ENCODE peak calls at places on chromosome 18, in seven cellular contexts. K is pancreas; P is IMR-90; W is WTC11; D is mammary epithelial cell; V is CD4-positive, alpha-beta T cell; A is tibial nerve. R is an unnamed sample.

GRCh38 chr18:8050616-8051314 is 483.6 kb downstream of the PTPRM start:
- DNase-seq in K (no peak), P (no peak), V (no peak), W (no peak), D (no peak), A (no peak), R (no peak)

GRCh38 chr18:13823707-13824395 is at the start of gene MC5R:
- DNase-seq in W (peak), A (peak), D (peak), V (peak), P (peak), K (peak), R (peak)

GRCh38 chr18:10379511-10379910 is 74.9 kb upstream of the APCDD1 start:
- DNase-seq in D (no peak), P (peak), K (no peak), W (no peak), A (no peak), V (no peak), R (no peak)

GRCh38 chr18:55592572-55592971 is 4.6 kb upstream of the TCF4 start:
- DNase-seq in K (no peak), D (no peak), A (no peak), W (no peak), V (no peak), P (peak), R (no peak)

GRCh38 chr18:37689841-37690240 is 124.2 kb upstream of the CELF4 start:
- DNase-seq in D (peak), K (no peak), V (no peak), P (no peak), W (no peak), A (no peak), R (no peak)

GRCh38 chr18:38644875-38645641 is 1079.5 kb upstream of the CELF4 start:
- DNase-seq in V (no peak), W (no peak), A (no peak), K (no peak), P (no peak), D (peak), R (no peak)

GRCh38 chr18:47870605-47871004 is 59.9 kb downstream of the SMAD2 start:
- DNase-seq in D (peak), W (no peak), P (no peak), V (no peak), A (no peak), K (no peak), R (no peak)

GRCh38 chr18:40314199-40314598 is 1640.8 kb upstream of the PIK3C3 start:
- DNase-seq in W (no peak), V (no peak), D (no peak), K (no peak), A (no peak), P (no peak), R (no peak)

GRCh38 chr18:14945286-14945685 is 197.3 kb downstream of the ANKRD30B start:
- DNase-seq in D (no peak), V (no peak), P (no peak), A (no peak), W (no peak), K (no peak), R (no peak)

GRCh38 chr18:55635439-55635838 is 47.4 kb upstream of the TCF4 start:
- DNase-seq in V (no peak), P (no peak), W (no peak), A (no peak), D (no peak), K (no peak), R (no peak)

GRCh38 chr18:47113796-47114540 is 36.3 kb downstream of the HDHD2 start:
- DNase-seq in P (peak), D (no peak), W (no peak), A (no peak), K (no peak), V (no peak), R (no peak)

GRCh38 chr18:48575658-48576453 is 37.0 kb downstream of the CTIF start:
- DNase-seq in V (no peak), D (no peak), W (no peak), K (no peak), P (no peak), A (no peak), R (no peak)

GRCh38 chr18:44579028-44579692 is 101.5 kb upstream of the SETBP1 start:
- DNase-seq in V (no peak), P (peak), A (no peak), K (no peak), D (peak), W (peak), R (no peak)

GRCh38 chr18:50817898-50818250 is 1.9 kb downstream of the MRO start:
- DNase-seq in P (peak), A (peak), D (no peak), K (no peak), W (no peak), V (no peak), R (no peak)

GRCh38 chr18:3688682-3689081 is 238.7 kb downstream of the TGIF1 start:
- DNase-seq in W (no peak), P (peak), V (no peak), D (peak), A (no peak), K (no peak), R (no peak)

GRCh38 chr18:23523429-23524212 is 20.3 kb downstream of the RMC1 start:
- DNase-seq in W (no peak), D (peak), K (no peak), V (no peak), A (no peak), P (peak), R (no peak)

GRCh38 chr18:23617412-23618009 is 31.2 kb upstream of the NPC1 start:
- DNase-seq in W (no peak), D (no peak), K (no peak), V (no peak), P (no peak), A (no peak), R (no peak)

GRCh38 chr18:5197032-5197434 is at the start of gene AKAIN1:
- DNase-seq in A (no peak), D (peak), P (peak), V (peak), K (peak), W (peak), R (peak)

GRCh38 chr18:61308795-61309393 is 24.3 kb upstream of the CDH20 start:
- DNase-seq in V (no peak), W (no peak), P (peak), K (no peak), A (no peak), D (no peak), R (no peak)

GRCh38 chr18:62898359-62898758 is 183.0 kb downstream of the PHLPP1 start:
- DNase-seq in W (no peak), V (no peak), D (peak), P (no peak), A (no peak), K (no peak), R (peak)

GRCh38 chr18:57058734-57059133 is 88.2 kb upstream of the BOD1L2 start:
- DNase-seq in A (no peak), P (no peak), W (no peak), D (no peak), V (no peak), K (no peak), R (no peak)

GRCh38 chr18:9804517-9805104 is 81.2 kb upstream of the TXNDC2 start:
- DNase-seq in A (no peak), K (no peak), V (no peak), W (no peak), D (no peak), P (no peak), R (no peak)

GRCh38 chr18:47251289-47252120 is at the start of gene SKOR2:
- DNase-seq in K (no peak), P (no peak), D (no peak), A (no peak), V (no peak), W (peak), R (peak)

GRCh38 chr18:55287935-55288868 is 299.8 kb downstream of the TCF4 start:
- DNase-seq in K (no peak), P (no peak), A (no peak), V (no peak), W (no peak), D (no peak), R (no peak)

GRCh38 chr18:9617006-9617542 is 2.7 kb upstream of the PPP4R1 start:
- DNase-seq in A (no peak), W (no peak), V (no peak), D (no peak), P (no peak), K (no peak), R (no peak)

GRCh38 chr18:21448301-21448700 is 152.2 kb downstream of the ESCO1 start:
- DNase-seq in P (no peak), A (no peak), V (no peak), K (no peak), W (no peak), D (no peak), R (no peak)

GRCh38 chr18:32550958-32551357 is 80.3 kb upstream of the GAREM1 start:
- DNase-seq in W (peak), A (no peak), K (no peak), V (no peak), P (no peak), D (no peak), R (no peak)

GRCh38 chr18:79746730-79747129 is 51.0 kb upstream of the KCNG2 start:
- DNase-seq in K (no peak), A (no peak), V (no peak), W (no peak), D (no peak), P (no peak), R (no peak)

GRCh38 chr18:79393626-79394401 is 1.9 kb upstream of the NFATC1 start:
- DNase-seq in D (peak), A (peak), K (peak), P (peak), V (peak), W (peak), R (peak)

GRCh38 chr18:45719106-45719505 is 4.9 kb upstream of the SLC14A1 start:
- DNase-seq in A (no peak), V (no peak), P (no peak), W (no peak), D (no peak), K (no peak), R (no peak)

GRCh38 chr18:5414546-5414945 is 119.0 kb upstream of the ZBTB14 start:
- DNase-seq in K (no peak), A (no peak), D (no peak), P (no peak), W (peak), V (no peak), R (no peak)

GRCh38 chr18:79510731-79511141 is 115.0 kb downstream of the NFATC1 start:
- DNase-seq in K (no peak), D (no peak), A (no peak), W (no peak), P (no peak), V (peak), R (no peak)

GRCh38 chr18:45589559-45590041 is 25.7 kb upstream of the SLC14A2 start:
- DNase-seq in W (no peak), P (peak), V (no peak), D (no peak), K (no peak), A (no peak), R (no peak)

GRCh38 chr18:74419761-74420160 is 37.3 kb downstream of the DIPK1C start:
- DNase-seq in P (no peak), V (no peak), A (no peak), K (no peak), D (no peak), W (no peak), R (no peak)

GRCh38 chr18:23650963-23651927 is 11.5 kb downstream of the ANKRD29 start:
- DNase-seq in K (no peak), D (peak), A (no peak), W (no peak), P (peak), V (no peak), R (no peak)

GRCh38 chr18:57423821-57424220 is 11.4 kb upstream of the ONECUT2 start:
- DNase-seq in W (no peak), K (no peak), D (no peak), V (no peak), A (no peak), P (no peak), R (no peak)

GRCh38 chr18:56112013-56112749 is 524.2 kb upstream of the TCF4 start:
- DNase-seq in W (no peak), P (peak), K (no peak), D (peak), A (no peak), V (no peak), R (peak)

GRCh38 chr18:45619062-45619825 is 4.0 kb downstream of the SLC14A2 start:
- DNase-seq in K (no peak), D (no peak), A (peak), W (no peak), V (no peak), P (no peak), R (no peak)

GRCh38 chr18:3472681-3473544 is 22.9 kb downstream of the TGIF1 start:
- DNase-seq in P (no peak), K (no peak), D (no peak), A (no peak), W (no peak), V (no peak), R (peak)

GRCh38 chr18:55430026-55430425 is 158.0 kb downstream of the TCF4 start:
- DNase-seq in D (no peak), K (no peak), A (no peak), W (no peak), V (no peak), P (no peak), R (no peak)

GRCh38 chr18:42287047-42287446 is 332.0 kb downstream of the PIK3C3 start:
- DNase-seq in P (no peak), K (no peak), V (no peak), W (no peak), D (no peak), A (no peak), R (no peak)
- TF ChIP-seq CTCF in P (no peak), K (no peak), V (no peak), W (no peak), D (no peak), A (no peak), R (no peak)

DNA sequence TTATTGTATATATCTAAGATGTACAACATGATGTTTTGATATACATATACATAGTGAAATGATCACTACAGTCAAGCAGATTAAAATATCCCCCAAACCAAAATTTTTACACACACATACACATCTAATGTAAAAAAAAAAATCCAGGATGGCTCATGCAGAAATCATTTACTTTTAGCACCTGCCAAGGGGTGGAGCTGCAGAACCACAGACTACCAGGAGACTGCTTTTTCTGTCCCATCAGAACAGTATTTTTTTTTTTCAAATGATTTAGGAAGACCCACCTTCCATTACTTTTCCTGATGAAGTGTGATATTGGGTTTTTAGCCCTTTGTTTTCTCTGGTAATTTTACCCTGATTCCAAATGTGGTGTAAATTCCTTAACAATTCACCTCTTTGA is 61.9 kb downstream of the AQP4 start:
- DNase-seq in D (no peak), P (no peak), K (no peak), W (no peak), V (no peak), A (no peak), R (no peak)
- TF ChIP-seq CTCF in D (peak), P (no peak), K (no peak), W (no peak), V (no peak), A (no peak), R (no peak)

GRCh38 chr18:11861583-11862288 is 10.5 kb downstream of the CHMP1B start:
- DNase-seq in V (no peak), K (no peak), D (no peak), W (no peak), P (no peak), A (no peak), R (no peak)

GRCh38 chr18:11859282-11859797 is 8.1 kb downstream of the CHMP1B start:
- DNase-seq in K (no peak), W (no peak), V (no peak), P (no peak), A (no peak), D (peak), R (no peak)

GRCh38 chr18:11860594-11861450 is 9.6 kb downstream of the CHMP1B start:
- DNase-seq in A (no peak), K (no peak), W (no peak), D (no peak), V (no peak), P (no peak), R (no peak)

GRCh38 chr18:11857177-11857887 is 6.1 kb downstream of the CHMP1B start:
- DNase-seq in W (no peak), V (no peak), D (peak), A (peak), K (peak), P (peak), R (no peak)

GRCh38 chr18:11859903-11860407 is 8.7 kb downstream of the CHMP1B start:
- DNase-seq in W (no peak), P (peak), D (peak), V (no peak), A (no peak), K (no peak), R (peak)
- TF ChIP-seq CTCF in W (no peak), P (peak), D (peak), V (no peak), A (no peak), K (no peak), R (no peak)

GRCh38 chr18:475202-475624 is 25.3 kb downstream of the COLEC12 start:
- DNase-seq in V (no peak), W (peak), A (no peak), K (no peak), D (no peak), P (peak), R (no peak)

GRCh38 chr18:474416-474815 is 26.1 kb downstream of the COLEC12 start:
- DNase-seq in W (no peak), D (no peak), K (no peak), V (no peak), A (no peak), P (no peak), R (no peak)

GRCh38 chr18:478679-479078 is 21.8 kb downstream of the COLEC12 start:
- DNase-seq in W (no peak), P (peak), V (no peak), K (no peak), A (no peak), D (no peak), R (no peak)

GRCh38 chr18:477565-477964 is 22.9 kb downstream of the COLEC12 start:
- DNase-seq in K (peak), V (no peak), D (no peak), P (no peak), A (no peak), W (peak), R (peak)

DNA sequence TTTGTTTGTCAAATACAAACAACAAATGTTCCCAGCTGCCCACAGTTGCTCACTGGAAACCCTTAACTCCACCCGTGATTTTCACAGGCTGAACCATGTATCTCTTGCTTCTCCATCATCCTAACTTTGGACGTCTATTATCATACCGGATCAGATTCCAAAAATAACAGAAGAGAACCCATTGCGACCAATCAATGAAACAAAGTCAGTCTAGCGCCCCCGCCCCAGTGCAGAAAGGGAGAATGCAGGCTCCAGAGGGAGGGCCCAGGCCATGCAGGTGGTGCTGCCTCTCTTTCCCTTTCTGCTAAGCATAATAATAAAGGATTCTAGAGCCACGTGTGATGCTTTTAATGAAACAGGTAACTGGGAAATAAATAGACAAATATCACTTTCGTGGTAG is 24.1 kb downstream of the COLEC12 start:
- DNase-seq in P (no peak), K (no peak), A (no peak), W (no peak), D (no peak), V (no peak), R (no peak)
- TF ChIP-seq CTCF in P (no peak), K (no peak), A (no peak), W (no peak), D (no peak), V (no peak), R (no peak)

GRCh38 chr18:35122586-35123224 is 81.5 kb downstream of the MAPRE2 start:
- DNase-seq in K (no peak), V (no peak), W (peak), D (no peak), P (no peak), A (no peak), R (peak)
- TF ChIP-seq CTCF in K (no peak), V (no peak), W (no peak), D (no peak), P (no peak), A (peak), R (peak)

GRCh38 chr18:36411745-36412168 is 114.2 kb downstream of the FHOD3 start:
- DNase-seq in D (no peak), W (peak), P (peak), K (no peak), V (no peak), A (no peak), R (peak)
- TF ChIP-seq CTCF in D (peak), W (peak), P (peak), K (no peak), V (no peak), A (no peak), R (no peak)

GRCh38 chr18:12531747-12532146 is 124.0 kb downstream of the PRELID3A start:
- DNase-seq in K (no peak), P (peak), D (no peak), W (no peak), V (no peak), A (no peak), R (no peak)
- TF ChIP-seq CTCF in K (no peak), P (no peak), D (no peak), W (no peak), V (no peak), A (no peak), R (no peak)

DNA sequence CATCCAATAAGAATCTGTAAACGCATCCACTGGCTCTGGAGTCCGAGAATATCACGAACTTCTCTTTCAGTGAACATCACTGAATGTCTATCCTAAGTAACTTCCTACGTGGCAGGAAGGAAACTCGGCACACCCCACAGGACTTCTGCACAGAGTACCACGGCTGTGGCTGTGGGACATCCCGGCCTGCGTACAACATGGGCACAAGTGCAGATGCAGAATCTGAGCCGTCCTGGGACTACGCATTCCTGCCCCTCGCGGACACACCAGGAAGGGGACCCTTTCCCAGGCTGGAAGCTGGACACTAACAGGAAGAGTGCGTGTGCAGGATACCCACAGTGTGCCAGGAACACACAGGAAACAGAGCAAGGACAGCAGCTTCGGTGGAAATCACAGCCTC is 60.6 kb downstream of the ZNF516 start:
- DNase-seq in V (no peak), K (no peak), P (no peak), A (no peak), W (no peak), D (no peak), R (no peak)
- TF ChIP-seq CTCF in V (no peak), K (no peak), P (no peak), A (no peak), W (no peak), D (no peak), R (no peak)

R was measured in activated CD8-positive, alpha-beta T cell treated with anti-CD3 and anti-CD28 coated beads for 36 hours.